ENCODE peak calls at places on chromosomes 4 and X, in nine cellular contexts. D, G, W, A, J, P, E, K and S are unnamed samples.

GRCh38 chrX:1493877-1494510 is 41.3 kb upstream of the ASMTL start:
- DNase-seq in W (no peak), P (no peak), K (no peak), G (no peak), A (no peak), E (no peak), D (no peak), J (no peak), S (no peak)

GRCh38 chr4:183823394-183823793 is 81.7 kb upstream of the STOX2 start:
- DNase-seq in D (peak; percentile 65), E (peak; percentile 17), J (peak; percentile 46), G (peak; percentile 71), W (peak; percentile 20), K (no peak), A (no peak), P (peak; percentile 34), S (peak; percentile 24)

GRCh38 chr4:153159728-153160221 is 44.5 kb upstream of the TRIM2 start:
- DNase-seq in E (peak; percentile 75), P (no peak), A (no peak), J (no peak), D (peak; percentile 69), K (no peak), W (peak; percentile 81), G (peak; percentile 68), S (no peak)

GRCh38 chrX:150767045-150767395 is 73.8 kb downstream of the MTMR1 start:
- DNase-seq in W (no peak), D (peak; percentile 45), P (peak; percentile 23), A (no peak), J (peak; percentile 49), K (no peak), E (no peak), G (peak; percentile 47), S (no peak)

GRCh38 chrX:42530027-42530426 is 247.9 kb downstream of the PPP1R2C start:
- DNase-seq in D (peak; percentile 53), W (peak; percentile 70), P (no peak), J (no peak), A (no peak), G (peak; percentile 39), K (no peak), E (peak; percentile 68), S (no peak)

GRCh38 chr4:21790437-21791029 is 158.0 kb downstream of the KCNIP4 start:
- DNase-seq in D (peak; percentile 57), A (no peak), J (no peak), K (no peak), P (no peak), G (no peak), W (peak; percentile 68), E (no peak), S (no peak)

GRCh38 chr4:154618708-154619315 is 6.4 kb upstream of the FGG start:
- DNase-seq in G (peak; percentile 47), A (peak; percentile 11), E (no peak), D (peak; percentile 72), J (peak; percentile 53), P (no peak), K (peak; percentile 25), W (peak; percentile 49), S (peak; percentile 4)

GRCh38 chrX:110081740-110082139 is 78.8 kb downstream of the TMEM164 start:
- DNase-seq in D (peak; percentile 52), W (peak; percentile 46), E (no peak), G (no peak), A (no peak), J (peak; percentile 60), K (no peak), P (peak; percentile 13), S (no peak)

GRCh38 chr4:120399846-120400245 is 333.2 kb upstream of the MAD2L1 start:
- DNase-seq in K (no peak), J (no peak), D (peak; percentile 7), W (no peak), A (no peak), G (no peak), E (no peak), P (no peak), S (no peak)

GRCh38 chrX:130109429-130110378 is 593 bp downstream of the ELF4 start:
- DNase-seq in E (no peak), J (peak; percentile 16), K (no peak), G (peak; percentile 18), W (no peak), A (no peak), D (no peak), P (peak; percentile 21), S (peak; percentile 3)

GRCh38 chr4:20422398-20422797 is 170.7 kb downstream of the SLIT2 start:
- DNase-seq in J (peak; percentile 33), K (peak; percentile 13), P (no peak), W (peak; percentile 58), E (no peak), D (peak; percentile 63), G (peak; percentile 40), A (peak; percentile 1), S (peak; percentile 31)

GRCh38 chrX:110338850-110339373 is 19.7 kb upstream of the RTL9 start:
- DNase-seq in W (no peak), E (no peak), J (no peak), D (no peak), A (no peak), K (no peak), P (no peak), G (no peak), S (no peak)